ENCODE peak calls at places on chromosome 22, in five cellular contexts. One of them, this sample, is unnamed.

GRCh38 chr22:29202231-29203192 is 3.2 kb upstream of the EMID1 start:
- DNase-seq in hippocampal formation: no peak
- DNase-seq in effector CD4-positive, alpha-beta T cell: no peak
- DNase-seq in SW 1271: no peak
- DNase-seq in stimulated activated CD4-positive, alpha-beta T cell treated with anti-CD3 and anti-CD28 coated beads, Interleukin-2, amount 100 ng/mL, for 48 hours: peak; percentile 57
- DNase-seq in this sample: no peak

GRCh38 chr22:29994027-29994715 is 86.1 kb upstream of the HORMAD2 start:
- DNase-seq in SW 1271: peak; percentile 47
- DNase-seq in effector CD4-positive, alpha-beta T cell: no peak
- DNase-seq in hippocampal formation: no peak
- DNase-seq in stimulated activated CD4-positive, alpha-beta T cell treated with anti-CD3 and anti-CD28 coated beads, Interleukin-2, amount 100 ng/mL, for 48 hours: no peak
- DNase-seq in this sample: no peak

GRCh38 chr22:37172266-37173245 is 15.5 kb downstream of the C1QTNF6 start:
- DNase-seq in effector CD4-positive, alpha-beta T cell: no peak
- DNase-seq in stimulated activated CD4-positive, alpha-beta T cell treated with anti-CD3 and anti-CD28 coated beads, Interleukin-2, amount 100 ng/mL, for 48 hours: no peak
- DNase-seq in SW 1271: no peak
- DNase-seq in hippocampal formation: no peak
- DNase-seq in this sample: no peak

GRCh38 chr22:43560651-43561050 is 148.8 kb downstream of the MPPED1 start:
- DNase-seq in hippocampal formation: no peak
- DNase-seq in effector CD4-positive, alpha-beta T cell: no peak
- DNase-seq in stimulated activated CD4-positive, alpha-beta T cell treated with anti-CD3 and anti-CD28 coated beads, Interleukin-2, amount 100 ng/mL, for 48 hours: no peak
- DNase-seq in SW 1271: no peak
- DNase-seq in this sample: no peak

GRCh38 chr22:35938226-35938625 is 90.4 kb downstream of the RBFOX2 start:
- DNase-seq in SW 1271: no peak
- DNase-seq in hippocampal formation: no peak
- DNase-seq in effector CD4-positive, alpha-beta T cell: no peak
- DNase-seq in stimulated activated CD4-positive, alpha-beta T cell treated with anti-CD3 and anti-CD28 coated beads, Interleukin-2, amount 100 ng/mL, for 48 hours: no peak
- DNase-seq in this sample: no peak

GRCh38 chr22:32411388-32411787 is 659 bp downstream of the RTCB start:
- DNase-seq in stimulated activated CD4-positive, alpha-beta T cell treated with anti-CD3 and anti-CD28 coated beads, Interleukin-2, amount 100 ng/mL, for 48 hours: peak; percentile 5
- DNase-seq in effector CD4-positive, alpha-beta T cell: peak; percentile 3
- DNase-seq in hippocampal formation: no peak
- DNase-seq in SW 1271: peak; percentile 22
- DNase-seq in this sample: no peak

GRCh38 chr22:17903564-17904295 is 120.6 kb downstream of the MICAL3 start:
- DNase-seq in SW 1271: no peak
- DNase-seq in stimulated activated CD4-positive, alpha-beta T cell treated with anti-CD3 and anti-CD28 coated beads, Interleukin-2, amount 100 ng/mL, for 48 hours: no peak
- DNase-seq in effector CD4-positive, alpha-beta T cell: no peak
- DNase-seq in hippocampal formation: peak; percentile 69
- DNase-seq in this sample: no peak

GRCh38 chr22:50261615-50262459 is at the start of gene MAPK12:
- DNase-seq in stimulated activated CD4-positive, alpha-beta T cell treated with anti-CD3 and anti-CD28 coated beads, Interleukin-2, amount 100 ng/mL, for 48 hours: no peak
- DNase-seq in SW 1271: peak; percentile 12
- DNase-seq in effector CD4-positive, alpha-beta T cell: no peak
- DNase-seq in hippocampal formation: no peak
- DNase-seq in this sample: peak; percentile 30

GRCh38 chr22:36383110-36383581 is 4.6 kb downstream of the MYH9 start:
- DNase-seq in hippocampal formation: no peak
- DNase-seq in SW 1271: peak; percentile 53
- DNase-seq in effector CD4-positive, alpha-beta T cell: peak; percentile 56
- DNase-seq in stimulated activated CD4-positive, alpha-beta T cell treated with anti-CD3 and anti-CD28 coated beads, Interleukin-2, amount 100 ng/mL, for 48 hours: no peak
- DNase-seq in this sample: no peak

GRCh38 chr22:24430431-24431308 is 3.3 kb downstream of the ADORA2A start:
- DNase-seq in hippocampal formation: no peak
- DNase-seq in SW 1271: no peak
- DNase-seq in stimulated activated CD4-positive, alpha-beta T cell treated with anti-CD3 and anti-CD28 coated beads, Interleukin-2, amount 100 ng/mL, for 48 hours: no peak
- DNase-seq in effector CD4-positive, alpha-beta T cell: no peak
- DNase-seq in this sample: no peak

GRCh38 chr22:39350803-39351688 is 1.3 kb downstream of the SYNGR1 start:
- DNase-seq in effector CD4-positive, alpha-beta T cell: no peak
- DNase-seq in hippocampal formation: no peak
- DNase-seq in stimulated activated CD4-positive, alpha-beta T cell treated with anti-CD3 and anti-CD28 coated beads, Interleukin-2, amount 100 ng/mL, for 48 hours: no peak
- DNase-seq in SW 1271: no peak
- DNase-seq in this sample: no peak

GRCh38 chr22:26673485-26673884 is 16.1 kb downstream of the MIAT start:
- DNase-seq in effector CD4-positive, alpha-beta T cell: peak; percentile 12
- DNase-seq in SW 1271: no peak
- DNase-seq in stimulated activated CD4-positive, alpha-beta T cell treated with anti-CD3 and anti-CD28 coated beads, Interleukin-2, amount 100 ng/mL, for 48 hours: no peak
- DNase-seq in hippocampal formation: no peak
- DNase-seq in this sample: no peak

GRCh38 chr22:19963863-19964642 is 22.4 kb upstream of the TXNRD2 start:
- DNase-seq in stimulated activated CD4-positive, alpha-beta T cell treated with anti-CD3 and anti-CD28 coated beads, Interleukin-2, amount 100 ng/mL, for 48 hours: no peak
- DNase-seq in hippocampal formation: no peak
- DNase-seq in SW 1271: no peak
- DNase-seq in effector CD4-positive, alpha-beta T cell: no peak
- DNase-seq in this sample: no peak

GRCh38 chr22:31286360-31287255 is 5.7 kb downstream of the PIK3IP1 start:
- DNase-seq in effector CD4-positive, alpha-beta T cell: peak; percentile 69
- DNase-seq in stimulated activated CD4-positive, alpha-beta T cell treated with anti-CD3 and anti-CD28 coated beads, Interleukin-2, amount 100 ng/mL, for 48 hours: no peak
- DNase-seq in hippocampal formation: no peak
- DNase-seq in SW 1271: no peak
- DNase-seq in this sample: no peak

GRCh38 chr22:45006101-45006872 is 3.5 kb downstream of the PHF21B start:
- DNase-seq in stimulated activated CD4-positive, alpha-beta T cell treated with anti-CD3 and anti-CD28 coated beads, Interleukin-2, amount 100 ng/mL, for 48 hours: no peak
- DNase-seq in SW 1271: no peak
- DNase-seq in hippocampal formation: no peak
- DNase-seq in effector CD4-positive, alpha-beta T cell: no peak
- DNase-seq in this sample: no peak

GRCh38 chr22:44595841-44596341 is 97.9 kb upstream of the RTL6 start:
- DNase-seq in stimulated activated CD4-positive, alpha-beta T cell treated with anti-CD3 and anti-CD28 coated beads, Interleukin-2, amount 100 ng/mL, for 48 hours: no peak
- DNase-seq in SW 1271: no peak
- DNase-seq in effector CD4-positive, alpha-beta T cell: no peak
- DNase-seq in hippocampal formation: no peak
- DNase-seq in this sample: peak; percentile 47

GRCh38 chr22:30873661-30874060 is 94.9 kb downstream of the MORC2 start:
- DNase-seq in stimulated activated CD4-positive, alpha-beta T cell treated with anti-CD3 and anti-CD28 coated beads, Interleukin-2, amount 100 ng/mL, for 48 hours: no peak
- DNase-seq in effector CD4-positive, alpha-beta T cell: no peak
- DNase-seq in SW 1271: no peak
- DNase-seq in hippocampal formation: no peak
- DNase-seq in this sample: no peak

GRCh38 chr22:20966883-20967696 is at the start of gene AIFM3:
- DNase-seq in hippocampal formation: peak; percentile 35
- DNase-seq in stimulated activated CD4-positive, alpha-beta T cell treated with anti-CD3 and anti-CD28 coated beads, Interleukin-2, amount 100 ng/mL, for 48 hours: no peak
- DNase-seq in effector CD4-positive, alpha-beta T cell: no peak
- DNase-seq in SW 1271: no peak
- DNase-seq in this sample: no peak

GRCh38 chr22:43168416-43169309 is 17.3 kb downstream of the TSPO start:
- DNase-seq in effector CD4-positive, alpha-beta T cell: no peak
- DNase-seq in stimulated activated CD4-positive, alpha-beta T cell treated with anti-CD3 and anti-CD28 coated beads, Interleukin-2, amount 100 ng/mL, for 48 hours: no peak
- DNase-seq in hippocampal formation: no peak
- DNase-seq in SW 1271: no peak
- DNase-seq in this sample: no peak

GRCh38 chr22:39300198-39300830 is 19.1 kb downstream of the RPL3 start:
- DNase-seq in effector CD4-positive, alpha-beta T cell: no peak
- DNase-seq in stimulated activated CD4-positive, alpha-beta T cell treated with anti-CD3 and anti-CD28 coated beads, Interleukin-2, amount 100 ng/mL, for 48 hours: no peak
- DNase-seq in SW 1271: no peak
- DNase-seq in hippocampal formation: peak; percentile 45
- DNase-seq in this sample: no peak

GRCh38 chr22:48340191-48340590 is 1487.5 kb downstream of the BRD1 start:
- DNase-seq in SW 1271: no peak
- DNase-seq in effector CD4-positive, alpha-beta T cell: no peak
- DNase-seq in hippocampal formation: no peak
- DNase-seq in stimulated activated CD4-positive, alpha-beta T cell treated with anti-CD3 and anti-CD28 coated beads, Interleukin-2, amount 100 ng/mL, for 48 hours: no peak
- DNase-seq in this sample: no peak

GRCh38 chr22:27670701-27671412 is 130.7 kb downstream of the MN1 start:
- DNase-seq in effector CD4-positive, alpha-beta T cell: no peak
- DNase-seq in SW 1271: peak; percentile 13
- DNase-seq in hippocampal formation: peak; percentile 16
- DNase-seq in stimulated activated CD4-positive, alpha-beta T cell treated with anti-CD3 and anti-CD28 coated beads, Interleukin-2, amount 100 ng/mL, for 48 hours: no peak
- DNase-seq in this sample: no peak

GRCh38 chr22:31960767-31961166 is 16.4 kb downstream of the YWHAH start:
- DNase-seq in hippocampal formation: no peak
- DNase-seq in effector CD4-positive, alpha-beta T cell: no peak
- DNase-seq in SW 1271: no peak
- DNase-seq in stimulated activated CD4-positive, alpha-beta T cell treated with anti-CD3 and anti-CD28 coated beads, Interleukin-2, amount 100 ng/mL, for 48 hours: no peak
- DNase-seq in this sample: no peak

GRCh38 chr22:50301581-50301991 is 5.9 kb downstream of the PLXNB2 start:
- DNase-seq in effector CD4-positive, alpha-beta T cell: no peak
- DNase-seq in SW 1271: no peak
- DNase-seq in stimulated activated CD4-positive, alpha-beta T cell treated with anti-CD3 and anti-CD28 coated beads, Interleukin-2, amount 100 ng/mL, for 48 hours: no peak
- DNase-seq in hippocampal formation: no peak
- DNase-seq in this sample: peak; percentile 83

GRCh38 chr22:17726561-17727243 is 47.6 kb downstream of the BID start:
- DNase-seq in hippocampal formation: no peak
- DNase-seq in effector CD4-positive, alpha-beta T cell: no peak
- DNase-seq in stimulated activated CD4-positive, alpha-beta T cell treated with anti-CD3 and anti-CD28 coated beads, Interleukin-2, amount 100 ng/mL, for 48 hours: no peak
- DNase-seq in SW 1271: no peak
- DNase-seq in this sample: peak; percentile 9

GRCh38 chr22:46078241-46079092 is 71.9 kb upstream of the PPARA start:
- DNase-seq in hippocampal formation: peak; percentile 32
- DNase-seq in effector CD4-positive, alpha-beta T cell: no peak
- DNase-seq in stimulated activated CD4-positive, alpha-beta T cell treated with anti-CD3 and anti-CD28 coated beads, Interleukin-2, amount 100 ng/mL, for 48 hours: no peak
- DNase-seq in SW 1271: peak; percentile 66
- DNase-seq in this sample: peak; percentile 71

GRCh38 chr22:29784451-29785361 is 17.5 kb downstream of the UQCR10 start:
- DNase-seq in SW 1271: no peak
- DNase-seq in stimulated activated CD4-positive, alpha-beta T cell treated with anti-CD3 and anti-CD28 coated beads, Interleukin-2, amount 100 ng/mL, for 48 hours: no peak
- DNase-seq in effector CD4-positive, alpha-beta T cell: no peak
- DNase-seq in hippocampal formation: peak; percentile 16
- DNase-seq in this sample: no peak

GRCh38 chr22:20786536-20786979 is 12.6 kb downstream of the SERPIND1 start:
- DNase-seq in effector CD4-positive, alpha-beta T cell: no peak
- DNase-seq in SW 1271: no peak
- DNase-seq in stimulated activated CD4-positive, alpha-beta T cell treated with anti-CD3 and anti-CD28 coated beads, Interleukin-2, amount 100 ng/mL, for 48 hours: no peak
- DNase-seq in hippocampal formation: no peak
- DNase-seq in this sample: no peak

GRCh38 chr22:21044931-21045584 is 688 bp upstream of the LRRC74B start:
- DNase-seq in effector CD4-positive, alpha-beta T cell: no peak
- DNase-seq in hippocampal formation: no peak
- DNase-seq in stimulated activated CD4-positive, alpha-beta T cell treated with anti-CD3 and anti-CD28 coated beads, Interleukin-2, amount 100 ng/mL, for 48 hours: no peak
- DNase-seq in SW 1271: no peak
- DNase-seq in this sample: no peak

GRCh38 chr22:29904020-29904419 is 21.0 kb downstream of the MTMR3 start:
- DNase-seq in hippocampal formation: no peak
- DNase-seq in SW 1271: no peak
- DNase-seq in stimulated activated CD4-positive, alpha-beta T cell treated with anti-CD3 and anti-CD28 coated beads, Interleukin-2, amount 100 ng/mL, for 48 hours: no peak
- DNase-seq in effector CD4-positive, alpha-beta T cell: no peak
- DNase-seq in this sample: no peak

GRCh38 chr22:31970490-31971444 is 26.4 kb downstream of the YWHAH start:
- DNase-seq in stimulated activated CD4-positive, alpha-beta T cell treated with anti-CD3 and anti-CD28 coated beads, Interleukin-2, amount 100 ng/mL, for 48 hours: peak; percentile 91
- DNase-seq in effector CD4-positive, alpha-beta T cell: peak; percentile 83
- DNase-seq in hippocampal formation: peak; percentile 77
- DNase-seq in SW 1271: peak; percentile 66
- DNase-seq in this sample: peak; percentile 70

GRCh38 chr22:30474683-30475424 is 3.0 kb upstream of the SEC14L3 start:
- DNase-seq in hippocampal formation: no peak
- DNase-seq in stimulated activated CD4-positive, alpha-beta T cell treated with anti-CD3 and anti-CD28 coated beads, Interleukin-2, amount 100 ng/mL, for 48 hours: no peak
- DNase-seq in effector CD4-positive, alpha-beta T cell: peak; percentile 15
- DNase-seq in SW 1271: no peak
- DNase-seq in this sample: peak; percentile 26

GRCh38 chr22:48343461-48343860 is 1484.2 kb downstream of the BRD1 start:
- DNase-seq in hippocampal formation: no peak
- DNase-seq in stimulated activated CD4-positive, alpha-beta T cell treated with anti-CD3 and anti-CD28 coated beads, Interleukin-2, amount 100 ng/mL, for 48 hours: no peak
- DNase-seq in SW 1271: no peak
- DNase-seq in effector CD4-positive, alpha-beta T cell: no peak
- DNase-seq in this sample: no peak

GRCh38 chr22:41360126-41360525 is 21.6 kb upstream of the TEF start:
- DNase-seq in SW 1271: no peak
- DNase-seq in stimulated activated CD4-positive, alpha-beta T cell treated with anti-CD3 and anti-CD28 coated beads, Interleukin-2, amount 100 ng/mL, for 48 hours: no peak
- DNase-seq in effector CD4-positive, alpha-beta T cell: no peak
- DNase-seq in hippocampal formation: no peak
- DNase-seq in this sample: no peak

This sample was measured in NCI-H2081.